ENCODE peak calls at places on chromosomes 1 and 21, in seven cellular contexts. I is glutamatergic neuron, B is NCI-H460, S is mucosa of gallbladder, V is mesenteric fat pad, N is fibroblast of the conjunctiva, Y is Karpas-422. X is an unnamed sample.

GRCh38 chr21:35737899-35738341 is 322.4 kb downstream of the SETD4 start:
- DNase-seq in N (no peak), B (no peak), V (no peak), Y (no peak), I (no peak), S (peak), X (no peak)

GRCh38 chr1:23171181-23171755 is 2.6 kb upstream of the LUZP1 start:
- DNase-seq in I (peak), Y (no peak), N (no peak), V (no peak), B (no peak), S (no peak), X (no peak)

GRCh38 chr1:92709738-92710137 is 75.2 kb downstream of the EVI5 start:
- DNase-seq in S (no peak), Y (no peak), I (peak), B (no peak), V (no peak), N (peak), X (no peak)

GRCh38 chr1:109089242-109090015 is 1.1 kb upstream of the TMEM167B start:
- DNase-seq in Y (peak), S (peak), V (no peak), N (peak), B (no peak), I (peak), X (peak)

GRCh38 chr1:210330279-210330866 is 1.7 kb downstream of the HHAT start:
- DNase-seq in Y (no peak), V (no peak), N (no peak), S (peak), I (no peak), B (no peak), X (no peak)

GRCh38 chr1:62362952-62363325 is 43.7 kb upstream of the KANK4 start:
- DNase-seq in B (no peak), V (no peak), N (no peak), S (no peak), I (no peak), Y (no peak), X (no peak)

GRCh38 chr1:3369437-3370076 is 84.9 kb upstream of the ARHGEF16 start:
- DNase-seq in V (no peak), I (no peak), B (no peak), N (peak), Y (no peak), S (no peak), X (no peak)

GRCh38 chr1:56146449-56146848 is 432.9 kb downstream of the PLPP3 start:
- DNase-seq in B (no peak), V (no peak), N (peak), I (no peak), S (no peak), Y (no peak), X (no peak)

GRCh38 chr1:40476924-40477679 is at the start of gene ZFP69:
- DNase-seq in I (peak), N (peak), B (peak), Y (peak), S (peak), V (peak), X (peak)

GRCh38 chr1:97307151-97307550 is 585.6 kb downstream of the PTBP2 start:
- DNase-seq in Y (no peak), N (no peak), I (no peak), V (no peak), S (no peak), B (no peak), X (no peak)

GRCh38 chr1:167136191-167136614 is 42.3 kb downstream of the STYXL2 start:
- DNase-seq in S (no peak), Y (peak), V (no peak), N (peak), I (peak), B (peak), X (no peak)

GRCh38 chr1:147177611-147178370 is 5.5 kb upstream of the PRKAB2 start:
- DNase-seq in S (no peak), I (no peak), V (no peak), Y (no peak), N (peak), B (no peak), X (no peak)

GRCh38 chr21:44927587-44928461 is 7.1 kb upstream of the ITGB2 start:
- DNase-seq in S (peak), V (no peak), I (no peak), Y (peak), B (no peak), N (no peak), X (no peak)

GRCh38 chr1:213684454-213684853 is 303.3 kb upstream of the PROX1 start:
- DNase-seq in S (no peak), B (no peak), V (no peak), N (no peak), I (no peak), Y (no peak), X (no peak)

GRCh38 chr1:156062189-156062588 is 1.2 kb downstream of the RAB25 start:
- DNase-seq in B (no peak), N (no peak), S (no peak), Y (no peak), V (no peak), I (no peak), X (no peak)

GRCh38 chr1:117015701-117016100 is 14.1 kb downstream of the CD101 start:
- DNase-seq in I (no peak), B (no peak), S (no peak), V (no peak), Y (no peak), N (no peak), X (no peak)

GRCh38 chr1:9792156-9793042 is 31.4 kb downstream of the CLSTN1 start:
- DNase-seq in N (no peak), Y (no peak), B (no peak), I (peak), V (no peak), S (no peak), X (no peak)

GRCh38 chr1:51489472-51489871 is 29.6 kb downstream of the EPS15 start:
- DNase-seq in V (no peak), Y (no peak), S (no peak), I (no peak), N (no peak), B (no peak), X (no peak)

GRCh38 chr1:41810446-41810845 is 108.3 kb downstream of the HIVEP3 start:
- DNase-seq in V (no peak), I (no peak), Y (peak), S (no peak), N (no peak), B (peak), X (peak)

GRCh38 chr1:24775901-24776300 is 30.7 kb downstream of the CLIC4 start:
- DNase-seq in S (no peak), N (no peak), V (no peak), I (no peak), Y (peak), B (no peak), X (no peak)

GRCh38 chr1:115117303-115117702 is 28.0 kb upstream of the TSPAN2 start:
- DNase-seq in N (no peak), I (no peak), Y (no peak), B (no peak), V (no peak), S (no peak), X (no peak)

GRCh38 chr1:172914517-172915144 is 136.1 kb downstream of the TNFSF18 start:
- DNase-seq in B (no peak), I (no peak), N (no peak), S (no peak), Y (no peak), V (no peak), X (no peak)

GRCh38 chr1:78088015-78088414 is 42.2 kb downstream of the GIPC2 start:
- DNase-seq in V (no peak), N (no peak), I (no peak), Y (no peak), B (no peak), S (no peak), X (no peak)

GRCh38 chr1:240350910-240351331 is 259.2 kb downstream of the FMN2 start:
- DNase-seq in Y (no peak), I (no peak), N (no peak), B (no peak), S (no peak), V (no peak), X (no peak)

GRCh38 chr1:245501635-245502034 is 346.9 kb downstream of the KIF26B start:
- DNase-seq in S (no peak), I (no peak), N (no peak), V (no peak), B (no peak), Y (no peak), X (no peak)

GRCh38 chr1:245751111-245751510 is 596.3 kb downstream of the KIF26B start:
- DNase-seq in V (no peak), N (no peak), S (no peak), Y (no peak), B (no peak), I (no peak), X (no peak)

GRCh38 chr1:159779403-159779851 is 1.3 kb upstream of the DUSP23 start:
- DNase-seq in N (peak), S (no peak), Y (no peak), B (no peak), V (no peak), I (no peak), X (no peak)

GRCh38 chr1:108701176-108701849 is 9.2 kb downstream of the PRPF38B start:
- DNase-seq in Y (no peak), V (no peak), N (no peak), B (no peak), S (no peak), I (no peak), X (no peak)

GRCh38 chr1:41721039-41721438 is 197.7 kb downstream of the HIVEP3 start:
- DNase-seq in N (no peak), I (no peak), B (no peak), Y (no peak), S (no peak), V (no peak), X (no peak)

GRCh38 chr1:208438262-208438661 is 194.1 kb upstream of the PLXNA2 start:
- DNase-seq in V (no peak), N (no peak), I (no peak), B (no peak), Y (no peak), S (no peak), X (no peak)

GRCh38 chr1:34770891-34771508 is 10.0 kb upstream of the GJB3 start:
- DNase-seq in S (no peak), Y (no peak), V (no peak), I (no peak), B (no peak), N (no peak), X (no peak)

GRCh38 chr1:54949971-54950360 is 30.5 kb upstream of the TMEM61 start:
- DNase-seq in S (no peak), N (no peak), Y (no peak), I (no peak), B (no peak), V (no peak), X (no peak)

GRCh38 chr21:37475186-37475868 is 108.8 kb downstream of the DYRK1A start:
- DNase-seq in I (no peak), N (no peak), S (no peak), V (no peak), B (no peak), Y (no peak), X (no peak)

GRCh38 chr21:18772876-18773275 is 369.3 kb upstream of the TMPRSS15 start:
- DNase-seq in V (no peak), N (no peak), B (no peak), I (no peak), Y (no peak), S (no peak), X (no peak)

GRCh38 chr1:40710581-40711315 is 19.2 kb downstream of the NFYC start:
- DNase-seq in S (no peak), N (no peak), B (no peak), V (no peak), Y (peak), I (no peak), X (peak)

GRCh38 chr1:222634180-222635013 is 16.5 kb downstream of the MIA3 start:
- DNase-seq in Y (peak), I (no peak), N (peak), B (peak), V (no peak), S (peak), X (peak)

GRCh38 chr1:15412843-15413242 is 3.2 kb downstream of the EFHD2 start:
- DNase-seq in B (no peak), N (no peak), I (no peak), S (peak), V (no peak), Y (no peak), X (no peak)

GRCh38 chr1:194071200-194071599 is 884.8 kb upstream of the B3GALT2 start:
- DNase-seq in S (no peak), V (no peak), I (peak), B (no peak), N (no peak), Y (no peak), X (no peak)

GRCh38 chr1:39901486-39902120 is at the start of gene MYCL:
- DNase-seq in S (peak), B (peak), Y (peak), I (peak), N (no peak), V (no peak), X (peak)